ENCODE peak calls at places on chromosome 14, in nine cellular contexts. M is BE2C; F is lower leg skin; I is tibial artery; X is AG04449; U is Jurkat, Clone E6-1; Z is upper lobe of right lung; O is colonic mucosa; T is lower lobe of right lung. A is an unnamed sample.

GRCh38 chr14:102080183-102081080 is 6.4 kb downstream of the HSP90AA1 start:
- DNase-seq in M (no peak), F (no peak), I (no peak), X (no peak), U (no peak), Z (no peak), O (peak; percentile 35), T (no peak), A (no peak)

GRCh38 chr14:74401504-74402241 is 24.3 kb downstream of the SYNDIG1L start:
- DNase-seq in M (peak; percentile 39), F (peak; percentile 21), I (peak; percentile 60), X (no peak), U (peak; percentile 18), Z (no peak), O (peak; percentile 38), T (no peak), A (no peak)

GRCh38 chr14:40139657-40140056 is 707.4 kb upstream of the FBXO33 start:
- DNase-seq in M (no peak), F (no peak), I (no peak), X (no peak), U (no peak), Z (no peak), O (no peak), T (no peak), A (no peak)

GRCh38 chr14:95240859-95241813 is 78.6 kb downstream of the CLMN start:
- DNase-seq in M (no peak), F (no peak), I (no peak), X (no peak), U (no peak), Z (no peak), O (no peak), T (no peak), A (no peak)

GRCh38 chr14:55329999-55330710 is 58.9 kb downstream of the FBXO34 start:
- DNase-seq in M (no peak), F (no peak), I (no peak), X (no peak), U (no peak), Z (no peak), O (no peak), T (no peak), A (no peak)

GRCh38 chr14:50529288-50530179 is 2.8 kb downstream of the MAP4K5 start:
- DNase-seq in M (no peak), F (no peak), I (no peak), X (no peak), U (no peak), Z (no peak), O (no peak), T (no peak), A (no peak)

GRCh38 chr14:78637903-78638302 is 467.7 kb downstream of the NRXN3 start:
- DNase-seq in M (no peak), F (no peak), I (no peak), X (no peak), U (no peak), Z (no peak), O (no peak), T (no peak), A (no peak)

GRCh38 chr14:45135181-45135580 is 549 bp upstream of the FANCM start:
- DNase-seq in M (no peak), F (no peak), I (no peak), X (no peak), U (no peak), Z (no peak), O (peak; percentile 20), T (no peak), A (no peak)

GRCh38 chr14:55233591-55233990 is 37.6 kb upstream of the FBXO34 start:
- DNase-seq in M (no peak), F (no peak), I (no peak), X (no peak), U (no peak), Z (no peak), O (no peak), T (no peak), A (no peak)

GRCh38 chr14:73943083-73943482 is 6.8 kb downstream of the FAM161B start:
- DNase-seq in M (no peak), F (peak; percentile 55), I (peak; percentile 71), X (peak; percentile 10), U (no peak), Z (no peak), O (peak; percentile 39), T (no peak), A (peak; percentile 58)

GRCh38 chr14:53925201-53925766 is 31.3 kb downstream of the BMP4 start:
- DNase-seq in M (no peak), F (no peak), I (no peak), X (no peak), U (no peak), Z (no peak), O (no peak), T (no peak), A (peak; percentile 22)

GRCh38 chr14:101282418-101282817 is 278.9 kb upstream of the DIO3 start:
- DNase-seq in M (no peak), F (no peak), I (no peak), X (no peak), U (no peak), Z (no peak), O (no peak), T (no peak), A (no peak)

GRCh38 chr14:75222208-75222701 is 45.8 kb upstream of the TMED10 start:
- DNase-seq in M (no peak), F (no peak), I (peak; percentile 73), X (peak; percentile 79), U (no peak), Z (peak; percentile 78), O (no peak), T (peak; percentile 73), A (peak; percentile 90)

DNA sequence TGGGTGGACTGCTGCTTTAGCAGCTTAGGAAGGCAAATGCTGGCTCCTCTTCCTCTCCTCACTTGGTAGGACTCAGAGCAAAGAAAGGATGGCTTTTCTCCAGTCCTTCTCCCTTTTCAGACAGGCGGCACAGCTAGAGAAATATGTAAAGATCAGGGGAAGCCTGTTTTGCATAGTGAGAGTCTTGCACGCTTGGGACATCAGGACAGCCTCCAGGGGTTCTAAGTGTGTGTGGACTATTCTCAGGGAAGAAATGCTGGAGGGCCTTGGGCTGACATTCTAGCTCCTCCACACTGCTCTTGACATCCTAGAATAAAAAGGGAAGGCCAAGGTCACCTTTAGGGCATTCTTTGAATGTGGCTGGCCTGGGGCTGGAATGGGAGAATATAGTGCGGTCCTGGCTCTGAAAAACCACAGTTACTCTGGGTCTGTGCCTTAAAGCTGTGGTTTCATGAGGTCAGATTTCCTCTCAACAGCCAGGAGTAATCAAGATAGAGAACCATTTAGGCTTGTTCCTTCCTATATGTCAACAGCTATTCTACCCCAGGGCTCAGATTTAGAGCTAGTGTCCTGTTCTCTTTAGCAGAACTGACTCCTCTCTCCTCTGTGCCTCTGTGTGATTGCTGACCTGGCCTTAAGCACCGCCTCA is 24.3 kb downstream of the CMA1 start:
- DNase-seq in M (no peak), F (no peak), I (no peak), X (no peak), U (peak; percentile 87), Z (no peak), O (no peak), T (no peak), A (peak; percentile 8)
- H3K4me3 ChIP-seq in M (no peak overlapping the region), F (no peak overlapping the region), I (no peak overlapping the region), X (no peak overlapping the region), U (peak overlapping the region; percentile 25), Z (no peak overlapping the region), O (no peak overlapping the region), T (no peak overlapping the region), A (no peak overlapping the region)

GRCh38 chr14:97218713-97219355 is 421.7 kb downstream of the VRK1 start:
- DNase-seq in M (no peak), F (no peak), I (no peak), X (no peak), U (no peak), Z (no peak), O (no peak), T (no peak), A (no peak)

GRCh38 chr14:97215263-97215969 is 418.2 kb downstream of the VRK1 start:
- DNase-seq in M (no peak), F (no peak), I (no peak), X (no peak), U (no peak), Z (no peak), O (no peak), T (no peak), A (no peak)

GRCh38 chr14:97219356-97220017 is 422.3 kb downstream of the VRK1 start:
- DNase-seq in M (no peak), F (no peak), I (no peak), X (no peak), U (no peak), Z (no peak), O (no peak), T (no peak), A (no peak)

GRCh38 chr14:97217094-97217885 is 420.1 kb downstream of the VRK1 start:
- DNase-seq in M (no peak), F (no peak), I (no peak), X (no peak), U (no peak), Z (no peak), O (no peak), T (no peak), A (no peak)

DNA sequence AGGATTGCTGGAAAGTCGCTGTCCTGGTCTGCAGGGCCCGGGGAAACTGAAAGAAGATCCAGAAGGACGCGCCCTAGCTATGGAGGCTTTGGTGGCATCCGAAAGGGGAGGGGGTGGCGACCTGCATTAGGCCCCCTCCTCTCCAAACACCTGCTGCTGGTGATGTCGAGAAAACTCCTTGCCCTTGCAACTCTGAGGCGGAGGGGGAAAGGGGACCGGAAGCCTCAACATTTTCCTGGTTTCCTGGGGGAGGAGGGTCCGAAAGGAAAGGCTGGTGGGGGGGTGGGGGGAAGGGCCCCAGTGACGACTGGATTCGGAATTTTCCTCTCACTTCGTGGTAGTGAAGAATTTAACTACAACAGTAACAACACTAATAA is 421.1 kb downstream of the VRK1 start:
- DNase-seq in M (no peak), F (no peak), I (no peak), X (no peak), U (no peak), Z (no peak), O (no peak), T (no peak), A (no peak)
- H3K4me3 ChIP-seq in M (no peak overlapping the region), F (no peak overlapping the region), I (no peak overlapping the region), X (no peak overlapping the region), U (peak overlapping the region; percentile 52), Z (peak overlapping the region; percentile 33), O (peak overlapping the region; percentile 14), T (peak overlapping the region; percentile 37), A (peak overlapping the region; percentile 35)

DNA sequence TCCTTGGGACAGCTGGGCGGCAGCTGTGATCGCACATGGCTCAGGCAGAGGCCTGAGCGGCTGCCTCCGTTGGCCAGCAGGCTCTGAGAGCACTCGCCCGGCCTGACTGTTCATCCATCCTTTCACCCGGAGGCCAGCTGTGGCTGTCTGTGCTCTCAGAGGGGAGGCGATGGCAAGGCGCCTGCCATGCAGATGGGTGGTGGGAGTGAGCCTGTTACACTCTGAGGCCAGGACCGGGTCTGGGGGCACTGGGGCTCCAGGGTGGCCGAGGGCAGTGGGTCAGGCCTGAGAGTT is 292.3 kb downstream of the TMEM121 start:
- DNase-seq in M (no peak), F (no peak), I (no peak), X (no peak), U (no peak), Z (no peak), O (no peak), T (no peak), A (no peak)
- H3K4me3 ChIP-seq in M (no peak overlapping the region), F (no peak overlapping the region), I (no peak overlapping the region), X (no peak overlapping the region), U (no peak overlapping the region), Z (no peak overlapping the region), O (no peak overlapping the region), T (no peak overlapping the region), A (no peak overlapping the region)

GRCh38 chr14:28773917-28774691 is 7.5 kb downstream of the FOXG1 start:
- DNase-seq in M (no peak), F (no peak), I (no peak), X (no peak), U (no peak), Z (no peak), O (no peak), T (no peak), A (no peak)
- H3K4me3 ChIP-seq in M (no peak overlapping the region), F (no peak overlapping the region), I (no peak overlapping the region), X (no peak overlapping the region), U (no peak overlapping the region), Z (no peak overlapping the region), O (no peak overlapping the region), T (no peak overlapping the region), A (peak overlapping the region; percentile 39)